ENCODE peak calls at places on chromosomes 13 and 19, in nine cellular contexts. One of them, this sample, is unnamed.

GRCh38 chr19:33841685-33842084 is 45.0 kb downstream of the KCTD15 start:
- DNase-seq in stimulated activated CD8-positive, alpha-beta memory T cell treated with anti-CD3 and anti-CD28 coated beads, Interleukin-15, amount 100 ng/mL, for 4 hours: no peak
- DNase-seq in NCI-H1092 treated with DMSO at 0.1 percent for 48 hours: no peak
- DNase-seq in nucleus accumbens: no peak
- DNase-seq in activated T-helper 1 cell treated with Interleukin-2 at 50 U/mL for 16 hours: no peak
- DNase-seq in psoas muscle: no peak
- DNase-seq in GM04504: no peak
- DNase-seq in stimulated activated CD4-positive, alpha-beta T cell treated with anti-CD3 and anti-CD28 coated beads, Interleukin-12 subunit alpha, Interleukin-12 subunit beta, amount 100 ng/mL, for 4 hours: no peak
- DNase-seq in lower leg skin: no peak
- DNase-seq in this sample: no peak

GRCh38 chr13:113378825-113379224 is 14.9 kb upstream of the GRTP1 start:
- DNase-seq in stimulated activated CD8-positive, alpha-beta memory T cell treated with anti-CD3 and anti-CD28 coated beads, Interleukin-15, amount 100 ng/mL, for 4 hours: no peak
- DNase-seq in NCI-H1092 treated with DMSO at 0.1 percent for 48 hours: no peak
- DNase-seq in nucleus accumbens: no peak
- DNase-seq in activated T-helper 1 cell treated with Interleukin-2 at 50 U/mL for 16 hours: no peak
- DNase-seq in psoas muscle: no peak
- DNase-seq in GM04504: no peak
- DNase-seq in stimulated activated CD4-positive, alpha-beta T cell treated with anti-CD3 and anti-CD28 coated beads, Interleukin-12 subunit alpha, Interleukin-12 subunit beta, amount 100 ng/mL, for 4 hours: no peak
- DNase-seq in lower leg skin: no peak
- DNase-seq in this sample: no peak

GRCh38 chr19:12800344-12800732 is 1.3 kb downstream of the PRDX2 start:
- DNase-seq in stimulated activated CD8-positive, alpha-beta memory T cell treated with anti-CD3 and anti-CD28 coated beads, Interleukin-15, amount 100 ng/mL, for 4 hours: no peak
- DNase-seq in NCI-H1092 treated with DMSO at 0.1 percent for 48 hours: no peak
- DNase-seq in nucleus accumbens: no peak
- DNase-seq in activated T-helper 1 cell treated with Interleukin-2 at 50 U/mL for 16 hours: no peak
- DNase-seq in psoas muscle: no peak
- DNase-seq in GM04504: no peak
- DNase-seq in stimulated activated CD4-positive, alpha-beta T cell treated with anti-CD3 and anti-CD28 coated beads, Interleukin-12 subunit alpha, Interleukin-12 subunit beta, amount 100 ng/mL, for 4 hours: no peak
- DNase-seq in lower leg skin: no peak
- DNase-seq in this sample: no peak

GRCh38 chr19:6060600-6061391 is 49.5 kb downstream of the RFX2 start:
- DNase-seq in stimulated activated CD8-positive, alpha-beta memory T cell treated with anti-CD3 and anti-CD28 coated beads, Interleukin-15, amount 100 ng/mL, for 4 hours: no peak
- DNase-seq in NCI-H1092 treated with DMSO at 0.1 percent for 48 hours: no peak
- DNase-seq in nucleus accumbens: no peak
- DNase-seq in activated T-helper 1 cell treated with Interleukin-2 at 50 U/mL for 16 hours: peak
- DNase-seq in psoas muscle: peak
- DNase-seq in GM04504: no peak
- DNase-seq in stimulated activated CD4-positive, alpha-beta T cell treated with anti-CD3 and anti-CD28 coated beads, Interleukin-12 subunit alpha, Interleukin-12 subunit beta, amount 100 ng/mL, for 4 hours: peak
- DNase-seq in lower leg skin: no peak
- DNase-seq in this sample: no peak

GRCh38 chr13:93227906-93228801 is 1.5 kb downstream of the GPC6 start:
- DNase-seq in stimulated activated CD8-positive, alpha-beta memory T cell treated with anti-CD3 and anti-CD28 coated beads, Interleukin-15, amount 100 ng/mL, for 4 hours: no peak
- DNase-seq in NCI-H1092 treated with DMSO at 0.1 percent for 48 hours: peak
- DNase-seq in nucleus accumbens: peak
- DNase-seq in activated T-helper 1 cell treated with Interleukin-2 at 50 U/mL for 16 hours: no peak
- DNase-seq in psoas muscle: peak
- DNase-seq in GM04504: peak
- DNase-seq in stimulated activated CD4-positive, alpha-beta T cell treated with anti-CD3 and anti-CD28 coated beads, Interleukin-12 subunit alpha, Interleukin-12 subunit beta, amount 100 ng/mL, for 4 hours: no peak
- DNase-seq in lower leg skin: no peak
- DNase-seq in this sample: no peak

GRCh38 chr19:5953680-5954213 is 24.2 kb downstream of the RANBP3 start:
- DNase-seq in stimulated activated CD8-positive, alpha-beta memory T cell treated with anti-CD3 and anti-CD28 coated beads, Interleukin-15, amount 100 ng/mL, for 4 hours: no peak
- DNase-seq in NCI-H1092 treated with DMSO at 0.1 percent for 48 hours: peak
- DNase-seq in nucleus accumbens: no peak
- DNase-seq in activated T-helper 1 cell treated with Interleukin-2 at 50 U/mL for 16 hours: peak
- DNase-seq in psoas muscle: no peak
- DNase-seq in GM04504: no peak
- DNase-seq in stimulated activated CD4-positive, alpha-beta T cell treated with anti-CD3 and anti-CD28 coated beads, Interleukin-12 subunit alpha, Interleukin-12 subunit beta, amount 100 ng/mL, for 4 hours: no peak
- DNase-seq in lower leg skin: no peak
- DNase-seq in this sample: no peak

GRCh38 chr13:34224877-34225276 is 406.9 kb downstream of the RFC3 start:
- DNase-seq in stimulated activated CD8-positive, alpha-beta memory T cell treated with anti-CD3 and anti-CD28 coated beads, Interleukin-15, amount 100 ng/mL, for 4 hours: no peak
- DNase-seq in NCI-H1092 treated with DMSO at 0.1 percent for 48 hours: no peak
- DNase-seq in nucleus accumbens: no peak
- DNase-seq in activated T-helper 1 cell treated with Interleukin-2 at 50 U/mL for 16 hours: no peak
- DNase-seq in psoas muscle: no peak
- DNase-seq in GM04504: no peak
- DNase-seq in stimulated activated CD4-positive, alpha-beta T cell treated with anti-CD3 and anti-CD28 coated beads, Interleukin-12 subunit alpha, Interleukin-12 subunit beta, amount 100 ng/mL, for 4 hours: no peak
- DNase-seq in lower leg skin: no peak
- DNase-seq in this sample: no peak

GRCh38 chr13:35879111-35879510 is 252.1 kb downstream of the DCLK1 start:
- DNase-seq in stimulated activated CD8-positive, alpha-beta memory T cell treated with anti-CD3 and anti-CD28 coated beads, Interleukin-15, amount 100 ng/mL, for 4 hours: no peak
- DNase-seq in NCI-H1092 treated with DMSO at 0.1 percent for 48 hours: no peak
- DNase-seq in nucleus accumbens: no peak
- DNase-seq in activated T-helper 1 cell treated with Interleukin-2 at 50 U/mL for 16 hours: no peak
- DNase-seq in psoas muscle: no peak
- DNase-seq in GM04504: no peak
- DNase-seq in stimulated activated CD4-positive, alpha-beta T cell treated with anti-CD3 and anti-CD28 coated beads, Interleukin-12 subunit alpha, Interleukin-12 subunit beta, amount 100 ng/mL, for 4 hours: no peak
- DNase-seq in lower leg skin: no peak
- DNase-seq in this sample: no peak

GRCh38 chr13:54945978-54946377 is 1917.4 kb downstream of the OLFM4 start:
- DNase-seq in stimulated activated CD8-positive, alpha-beta memory T cell treated with anti-CD3 and anti-CD28 coated beads, Interleukin-15, amount 100 ng/mL, for 4 hours: no peak
- DNase-seq in NCI-H1092 treated with DMSO at 0.1 percent for 48 hours: peak
- DNase-seq in nucleus accumbens: no peak
- DNase-seq in activated T-helper 1 cell treated with Interleukin-2 at 50 U/mL for 16 hours: no peak
- DNase-seq in psoas muscle: no peak
- DNase-seq in GM04504: no peak
- DNase-seq in stimulated activated CD4-positive, alpha-beta T cell treated with anti-CD3 and anti-CD28 coated beads, Interleukin-12 subunit alpha, Interleukin-12 subunit beta, amount 100 ng/mL, for 4 hours: no peak
- DNase-seq in lower leg skin: no peak
- DNase-seq in this sample: no peak

GRCh38 chr19:27729332-27729731 is 1483.6 kb downstream of the UQCRFS1 start:
- DNase-seq in stimulated activated CD8-positive, alpha-beta memory T cell treated with anti-CD3 and anti-CD28 coated beads, Interleukin-15, amount 100 ng/mL, for 4 hours: no peak
- DNase-seq in NCI-H1092 treated with DMSO at 0.1 percent for 48 hours: no peak
- DNase-seq in nucleus accumbens: no peak
- DNase-seq in activated T-helper 1 cell treated with Interleukin-2 at 50 U/mL for 16 hours: no peak
- DNase-seq in psoas muscle: no peak
- DNase-seq in GM04504: no peak
- DNase-seq in stimulated activated CD4-positive, alpha-beta T cell treated with anti-CD3 and anti-CD28 coated beads, Interleukin-12 subunit alpha, Interleukin-12 subunit beta, amount 100 ng/mL, for 4 hours: no peak
- DNase-seq in lower leg skin: no peak
- DNase-seq in this sample: no peak

GRCh38 chr19:33960566-33960965 is 163.9 kb downstream of the KCTD15 start:
- DNase-seq in stimulated activated CD8-positive, alpha-beta memory T cell treated with anti-CD3 and anti-CD28 coated beads, Interleukin-15, amount 100 ng/mL, for 4 hours: no peak
- DNase-seq in NCI-H1092 treated with DMSO at 0.1 percent for 48 hours: no peak
- DNase-seq in nucleus accumbens: no peak
- DNase-seq in activated T-helper 1 cell treated with Interleukin-2 at 50 U/mL for 16 hours: no peak
- DNase-seq in psoas muscle: no peak
- DNase-seq in GM04504: no peak
- DNase-seq in stimulated activated CD4-positive, alpha-beta T cell treated with anti-CD3 and anti-CD28 coated beads, Interleukin-12 subunit alpha, Interleukin-12 subunit beta, amount 100 ng/mL, for 4 hours: no peak
- DNase-seq in lower leg skin: no peak
- DNase-seq in this sample: no peak

GRCh38 chr19:31562916-31563626 is 213.8 kb upstream of the TSHZ3 start:
- DNase-seq in stimulated activated CD8-positive, alpha-beta memory T cell treated with anti-CD3 and anti-CD28 coated beads, Interleukin-15, amount 100 ng/mL, for 4 hours: no peak
- DNase-seq in NCI-H1092 treated with DMSO at 0.1 percent for 48 hours: no peak
- DNase-seq in nucleus accumbens: no peak
- DNase-seq in activated T-helper 1 cell treated with Interleukin-2 at 50 U/mL for 16 hours: no peak
- DNase-seq in psoas muscle: no peak
- DNase-seq in GM04504: no peak
- DNase-seq in stimulated activated CD4-positive, alpha-beta T cell treated with anti-CD3 and anti-CD28 coated beads, Interleukin-12 subunit alpha, Interleukin-12 subunit beta, amount 100 ng/mL, for 4 hours: no peak
- DNase-seq in lower leg skin: no peak
- DNase-seq in this sample: no peak

GRCh38 chr19:31534231-31534630 is 185.0 kb upstream of the TSHZ3 start:
- DNase-seq in stimulated activated CD8-positive, alpha-beta memory T cell treated with anti-CD3 and anti-CD28 coated beads, Interleukin-15, amount 100 ng/mL, for 4 hours: no peak
- DNase-seq in NCI-H1092 treated with DMSO at 0.1 percent for 48 hours: no peak
- DNase-seq in nucleus accumbens: no peak
- DNase-seq in activated T-helper 1 cell treated with Interleukin-2 at 50 U/mL for 16 hours: no peak
- DNase-seq in psoas muscle: no peak
- DNase-seq in GM04504: no peak
- DNase-seq in stimulated activated CD4-positive, alpha-beta T cell treated with anti-CD3 and anti-CD28 coated beads, Interleukin-12 subunit alpha, Interleukin-12 subunit beta, amount 100 ng/mL, for 4 hours: no peak
- DNase-seq in lower leg skin: no peak
- DNase-seq in this sample: no peak

GRCh38 chr13:25218011-25218410 is 45.9 kb upstream of the AMER2 start:
- DNase-seq in stimulated activated CD8-positive, alpha-beta memory T cell treated with anti-CD3 and anti-CD28 coated beads, Interleukin-15, amount 100 ng/mL, for 4 hours: no peak
- DNase-seq in NCI-H1092 treated with DMSO at 0.1 percent for 48 hours: no peak
- DNase-seq in nucleus accumbens: no peak
- DNase-seq in activated T-helper 1 cell treated with Interleukin-2 at 50 U/mL for 16 hours: no peak
- DNase-seq in psoas muscle: no peak
- DNase-seq in GM04504: no peak
- DNase-seq in stimulated activated CD4-positive, alpha-beta T cell treated with anti-CD3 and anti-CD28 coated beads, Interleukin-12 subunit alpha, Interleukin-12 subunit beta, amount 100 ng/mL, for 4 hours: no peak
- DNase-seq in lower leg skin: no peak
- DNase-seq in this sample: no peak

GRCh38 chr13:114272977-114273376 is 8.4 kb upstream of the UPF3A start:
- DNase-seq in stimulated activated CD8-positive, alpha-beta memory T cell treated with anti-CD3 and anti-CD28 coated beads, Interleukin-15, amount 100 ng/mL, for 4 hours: no peak
- DNase-seq in NCI-H1092 treated with DMSO at 0.1 percent for 48 hours: no peak
- DNase-seq in nucleus accumbens: no peak
- DNase-seq in activated T-helper 1 cell treated with Interleukin-2 at 50 U/mL for 16 hours: no peak
- DNase-seq in psoas muscle: no peak
- DNase-seq in GM04504: no peak
- DNase-seq in stimulated activated CD4-positive, alpha-beta T cell treated with anti-CD3 and anti-CD28 coated beads, Interleukin-12 subunit alpha, Interleukin-12 subunit beta, amount 100 ng/mL, for 4 hours: no peak
- DNase-seq in lower leg skin: no peak
- DNase-seq in this sample: no peak

GRCh38 chr13:69857188-69857821 is 250.3 kb upstream of the ATXN8OS start:
- DNase-seq in stimulated activated CD8-positive, alpha-beta memory T cell treated with anti-CD3 and anti-CD28 coated beads, Interleukin-15, amount 100 ng/mL, for 4 hours: no peak
- DNase-seq in NCI-H1092 treated with DMSO at 0.1 percent for 48 hours: peak
- DNase-seq in nucleus accumbens: no peak
- DNase-seq in activated T-helper 1 cell treated with Interleukin-2 at 50 U/mL for 16 hours: no peak
- DNase-seq in psoas muscle: no peak
- DNase-seq in GM04504: no peak
- DNase-seq in stimulated activated CD4-positive, alpha-beta T cell treated with anti-CD3 and anti-CD28 coated beads, Interleukin-12 subunit alpha, Interleukin-12 subunit beta, amount 100 ng/mL, for 4 hours: no peak
- DNase-seq in lower leg skin: no peak
- DNase-seq in this sample: no peak

GRCh38 chr13:49649244-49649962 is 21.1 kb downstream of the ARL11 start:
- DNase-seq in stimulated activated CD8-positive, alpha-beta memory T cell treated with anti-CD3 and anti-CD28 coated beads, Interleukin-15, amount 100 ng/mL, for 4 hours: no peak
- DNase-seq in NCI-H1092 treated with DMSO at 0.1 percent for 48 hours: no peak
- DNase-seq in nucleus accumbens: no peak
- DNase-seq in activated T-helper 1 cell treated with Interleukin-2 at 50 U/mL for 16 hours: no peak
- DNase-seq in psoas muscle: no peak
- DNase-seq in GM04504: no peak
- DNase-seq in stimulated activated CD4-positive, alpha-beta T cell treated with anti-CD3 and anti-CD28 coated beads, Interleukin-12 subunit alpha, Interleukin-12 subunit beta, amount 100 ng/mL, for 4 hours: no peak
- DNase-seq in lower leg skin: no peak
- DNase-seq in this sample: no peak

GRCh38 chr13:112702341-112702982 is 12.6 kb downstream of the ATP11A start:
- DNase-seq in stimulated activated CD8-positive, alpha-beta memory T cell treated with anti-CD3 and anti-CD28 coated beads, Interleukin-15, amount 100 ng/mL, for 4 hours: no peak
- DNase-seq in NCI-H1092 treated with DMSO at 0.1 percent for 48 hours: no peak
- DNase-seq in nucleus accumbens: no peak
- DNase-seq in activated T-helper 1 cell treated with Interleukin-2 at 50 U/mL for 16 hours: no peak
- DNase-seq in psoas muscle: no peak
- DNase-seq in GM04504: no peak
- DNase-seq in stimulated activated CD4-positive, alpha-beta T cell treated with anti-CD3 and anti-CD28 coated beads, Interleukin-12 subunit alpha, Interleukin-12 subunit beta, amount 100 ng/mL, for 4 hours: no peak
- DNase-seq in lower leg skin: no peak
- DNase-seq in this sample: no peak

GRCh38 chr19:43700368-43701015 is 15.4 kb upstream of the IRGC start:
- DNase-seq in stimulated activated CD8-positive, alpha-beta memory T cell treated with anti-CD3 and anti-CD28 coated beads, Interleukin-15, amount 100 ng/mL, for 4 hours: no peak
- DNase-seq in NCI-H1092 treated with DMSO at 0.1 percent for 48 hours: no peak
- DNase-seq in nucleus accumbens: no peak
- DNase-seq in activated T-helper 1 cell treated with Interleukin-2 at 50 U/mL for 16 hours: no peak
- DNase-seq in psoas muscle: peak
- DNase-seq in GM04504: peak
- DNase-seq in stimulated activated CD4-positive, alpha-beta T cell treated with anti-CD3 and anti-CD28 coated beads, Interleukin-12 subunit alpha, Interleukin-12 subunit beta, amount 100 ng/mL, for 4 hours: no peak
- DNase-seq in lower leg skin: peak
- DNase-seq in this sample: no peak

GRCh38 chr13:36207672-36208071 is 6.7 kb downstream of the SOHLH2 start:
- DNase-seq in stimulated activated CD8-positive, alpha-beta memory T cell treated with anti-CD3 and anti-CD28 coated beads, Interleukin-15, amount 100 ng/mL, for 4 hours: no peak
- DNase-seq in NCI-H1092 treated with DMSO at 0.1 percent for 48 hours: no peak
- DNase-seq in nucleus accumbens: no peak
- DNase-seq in activated T-helper 1 cell treated with Interleukin-2 at 50 U/mL for 16 hours: no peak
- DNase-seq in psoas muscle: no peak
- DNase-seq in GM04504: no peak
- DNase-seq in stimulated activated CD4-positive, alpha-beta T cell treated with anti-CD3 and anti-CD28 coated beads, Interleukin-12 subunit alpha, Interleukin-12 subunit beta, amount 100 ng/mL, for 4 hours: no peak
- DNase-seq in lower leg skin: no peak
- DNase-seq in this sample: no peak

GRCh38 chr13:92769064-92769463 is 457.5 kb upstream of the GPC6 start:
- DNase-seq in stimulated activated CD8-positive, alpha-beta memory T cell treated with anti-CD3 and anti-CD28 coated beads, Interleukin-15, amount 100 ng/mL, for 4 hours: no peak
- DNase-seq in NCI-H1092 treated with DMSO at 0.1 percent for 48 hours: no peak
- DNase-seq in nucleus accumbens: no peak
- DNase-seq in activated T-helper 1 cell treated with Interleukin-2 at 50 U/mL for 16 hours: no peak
- DNase-seq in psoas muscle: no peak
- DNase-seq in GM04504: peak
- DNase-seq in stimulated activated CD4-positive, alpha-beta T cell treated with anti-CD3 and anti-CD28 coated beads, Interleukin-12 subunit alpha, Interleukin-12 subunit beta, amount 100 ng/mL, for 4 hours: no peak
- DNase-seq in lower leg skin: no peak
- DNase-seq in this sample: no peak

GRCh38 chr19:53808710-53809125 is 15.4 kb downstream of the NLRP12 start:
- DNase-seq in stimulated activated CD8-positive, alpha-beta memory T cell treated with anti-CD3 and anti-CD28 coated beads, Interleukin-15, amount 100 ng/mL, for 4 hours: no peak
- DNase-seq in NCI-H1092 treated with DMSO at 0.1 percent for 48 hours: no peak
- DNase-seq in nucleus accumbens: no peak
- DNase-seq in activated T-helper 1 cell treated with Interleukin-2 at 50 U/mL for 16 hours: no peak
- DNase-seq in psoas muscle: no peak
- DNase-seq in GM04504: peak
- DNase-seq in stimulated activated CD4-positive, alpha-beta T cell treated with anti-CD3 and anti-CD28 coated beads, Interleukin-12 subunit alpha, Interleukin-12 subunit beta, amount 100 ng/mL, for 4 hours: no peak
- DNase-seq in lower leg skin: no peak
- DNase-seq in this sample: no peak

GRCh38 chr19:10388957-10389356 is 8.6 kb upstream of the TYK2 start:
- DNase-seq in stimulated activated CD8-positive, alpha-beta memory T cell treated with anti-CD3 and anti-CD28 coated beads, Interleukin-15, amount 100 ng/mL, for 4 hours: peak
- DNase-seq in NCI-H1092 treated with DMSO at 0.1 percent for 48 hours: peak
- DNase-seq in nucleus accumbens: peak
- DNase-seq in activated T-helper 1 cell treated with Interleukin-2 at 50 U/mL for 16 hours: peak
- DNase-seq in psoas muscle: peak
- DNase-seq in GM04504: peak
- DNase-seq in stimulated activated CD4-positive, alpha-beta T cell treated with anti-CD3 and anti-CD28 coated beads, Interleukin-12 subunit alpha, Interleukin-12 subunit beta, amount 100 ng/mL, for 4 hours: peak
- DNase-seq in lower leg skin: peak
- DNase-seq in this sample: no peak

GRCh38 chr19:29674374-29675119 is 9.3 kb downstream of the PLEKHF1 start:
- DNase-seq in stimulated activated CD8-positive, alpha-beta memory T cell treated with anti-CD3 and anti-CD28 coated beads, Interleukin-15, amount 100 ng/mL, for 4 hours: no peak
- DNase-seq in NCI-H1092 treated with DMSO at 0.1 percent for 48 hours: no peak
- DNase-seq in nucleus accumbens: no peak
- DNase-seq in activated T-helper 1 cell treated with Interleukin-2 at 50 U/mL for 16 hours: no peak
- DNase-seq in psoas muscle: no peak
- DNase-seq in GM04504: no peak
- DNase-seq in stimulated activated CD4-positive, alpha-beta T cell treated with anti-CD3 and anti-CD28 coated beads, Interleukin-12 subunit alpha, Interleukin-12 subunit beta, amount 100 ng/mL, for 4 hours: no peak
- DNase-seq in lower leg skin: no peak
- DNase-seq in this sample: no peak

GRCh38 chr13:39803851-39804250 is 148.4 kb downstream of the COG6 start:
- DNase-seq in stimulated activated CD8-positive, alpha-beta memory T cell treated with anti-CD3 and anti-CD28 coated beads, Interleukin-15, amount 100 ng/mL, for 4 hours: no peak
- DNase-seq in NCI-H1092 treated with DMSO at 0.1 percent for 48 hours: no peak
- DNase-seq in nucleus accumbens: no peak
- DNase-seq in activated T-helper 1 cell treated with Interleukin-2 at 50 U/mL for 16 hours: no peak
- DNase-seq in psoas muscle: no peak
- DNase-seq in GM04504: no peak
- DNase-seq in stimulated activated CD4-positive, alpha-beta T cell treated with anti-CD3 and anti-CD28 coated beads, Interleukin-12 subunit alpha, Interleukin-12 subunit beta, amount 100 ng/mL, for 4 hours: no peak
- DNase-seq in lower leg skin: no peak
- DNase-seq in this sample: no peak

GRCh38 chr13:73365240-73365639 is 306.4 kb downstream of the KLF5 start:
- DNase-seq in stimulated activated CD8-positive, alpha-beta memory T cell treated with anti-CD3 and anti-CD28 coated beads, Interleukin-15, amount 100 ng/mL, for 4 hours: no peak
- DNase-seq in NCI-H1092 treated with DMSO at 0.1 percent for 48 hours: peak
- DNase-seq in nucleus accumbens: no peak
- DNase-seq in activated T-helper 1 cell treated with Interleukin-2 at 50 U/mL for 16 hours: no peak
- DNase-seq in psoas muscle: no peak
- DNase-seq in GM04504: no peak
- DNase-seq in stimulated activated CD4-positive, alpha-beta T cell treated with anti-CD3 and anti-CD28 coated beads, Interleukin-12 subunit alpha, Interleukin-12 subunit beta, amount 100 ng/mL, for 4 hours: no peak
- DNase-seq in lower leg skin: no peak
- DNase-seq in this sample: no peak

GRCh38 chr13:49560270-49561063 is 24.9 kb downstream of the RCBTB1 start:
- DNase-seq in stimulated activated CD8-positive, alpha-beta memory T cell treated with anti-CD3 and anti-CD28 coated beads, Interleukin-15, amount 100 ng/mL, for 4 hours: no peak
- DNase-seq in NCI-H1092 treated with DMSO at 0.1 percent for 48 hours: no peak
- DNase-seq in nucleus accumbens: no peak
- DNase-seq in activated T-helper 1 cell treated with Interleukin-2 at 50 U/mL for 16 hours: no peak
- DNase-seq in psoas muscle: no peak
- DNase-seq in GM04504: no peak
- DNase-seq in stimulated activated CD4-positive, alpha-beta T cell treated with anti-CD3 and anti-CD28 coated beads, Interleukin-12 subunit alpha, Interleukin-12 subunit beta, amount 100 ng/mL, for 4 hours: no peak
- DNase-seq in lower leg skin: no peak
- DNase-seq in this sample: no peak

This sample was measured in esophagus squamous epithelium.